ENCODE peak calls at places on chromosomes 13 and 19, in eight cellular contexts. Q is GM12878, H is K562, B is HepG2, C is GM23338, J is HCT116, Z is Panc1, I is SK-N-SH. R is an unnamed sample.

GRCh38 chr19:1206733-1207301 is 1.2 kb downstream of the STK11 start:
- DNase-seq in J (no peak), Q (no peak), I (no peak), H (no peak), Z (no peak), B (no peak), C (no peak), R (peak; percentile 55)

GRCh38 chr19:858868-859843 is at the start of gene CFD:
- DNase-seq in J (no peak), C (no peak), B (no peak), Q (no peak), I (peak; percentile 51), Z (no peak), H (no peak), R (peak; percentile 88)

GRCh38 chr13:97127842-97128241 is 94.3 kb upstream of the MBNL2 start:
- DNase-seq in B (peak; percentile 40), Z (no peak), I (no peak), J (no peak), C (peak; percentile 56), Q (no peak), H (no peak), R (no peak)

GRCh38 chr19:47610902-47611301 is 2.0 kb downstream of the BICRA start:
- DNase-seq in Q (no peak), B (no peak), H (no peak), I (no peak), Z (no peak), J (no peak), C (no peak), R (no peak)

GRCh38 chr19:42129399-42130253 is 2.6 kb downstream of the POU2F2 start:
- DNase-seq in C (no peak), I (peak; percentile 84), Q (peak; percentile 93), J (no peak), Z (no peak), H (no peak), B (no peak), R (no peak)

GRCh38 chr13:48094404-48094780 is 512 bp downstream of the MED4 start:
- DNase-seq in B (no peak), Q (no peak), H (no peak), J (no peak), Z (no peak), I (no peak), C (peak; percentile 24), R (peak; percentile 14)

GRCh38 chr19:38685666-38686529 is 38.4 kb downstream of the ACTN4 start:
- DNase-seq in Z (no peak), I (peak; percentile 56), H (no peak), B (peak; percentile 65), C (peak; percentile 80), Q (no peak), J (peak; percentile 28), R (no peak)

GRCh38 chr13:114047358-114047881 is 73.5 kb upstream of the C13orf46 start:
- DNase-seq in Z (no peak), C (no peak), B (no peak), I (no peak), J (no peak), Q (peak; percentile 74), H (peak; percentile 19), R (no peak)

GRCh38 chr19:54186351-54186750 is 3.0 kb downstream of the MBOAT7 start:
- DNase-seq in H (no peak), I (no peak), Z (no peak), J (no peak), Q (no peak), C (no peak), B (no peak), R (no peak)

GRCh38 chr13:99687728-99688397 is 186.6 kb downstream of the TM9SF2 start:
- DNase-seq in Q (no peak), H (no peak), Z (no peak), B (no peak), C (peak; percentile 92), I (no peak), J (no peak), R (no peak)

GRCh38 chr19:6729573-6730152 is 7.7 kb downstream of the GPR108 start:
- DNase-seq in I (peak; percentile 15), H (no peak), C (no peak), J (no peak), B (no peak), Q (no peak), Z (no peak), R (no peak)

GRCh38 chr13:41985788-41986508 is 25.0 kb upstream of the VWA8 start:
- DNase-seq in I (peak; percentile 31), J (no peak), C (no peak), H (no peak), Q (no peak), Z (no peak), B (no peak), R (no peak)

GRCh38 chr13:41590643-41591042 is 133.3 kb downstream of the RGCC start:
- DNase-seq in Z (no peak), H (no peak), B (no peak), C (no peak), I (no peak), J (no peak), Q (no peak), R (no peak)

GRCh38 chr13:52600666-52601065 is 41.6 kb upstream of the HNRNPA1L2 start:
- DNase-seq in Q (no peak), J (no peak), I (no peak), H (no peak), Z (no peak), B (no peak), C (no peak), R (no peak)

GRCh38 chr19:7101498-7102253 is 32.2 kb downstream of the ZNF557 start:
- DNase-seq in H (no peak), Q (no peak), Z (no peak), B (no peak), J (no peak), C (no peak), I (no peak), R (no peak)

GRCh38 chr19:51887522-51888498 is at the start of gene ZNF577:
- DNase-seq in C (peak; percentile 98), Q (no peak), B (no peak), H (no peak), I (peak; percentile 67), Z (no peak), J (no peak), R (peak; percentile 97)
- TF ChIP-seq REST in C (no peak), Q (no peak), B (no peak), H (no peak), I (no peak), Z (no peak), J (no peak), R (no peak)

GRCh38 chr13:98479496-98480003 is 97.4 kb downstream of the STK24 start:
- DNase-seq in Z (no peak), J (no peak), I (no peak), C (no peak), H (no peak), Q (no peak), B (no peak), R (no peak)

GRCh38 chr13:98483636-98484288 is 93.1 kb downstream of the STK24 start:
- DNase-seq in Q (no peak), I (no peak), C (no peak), J (no peak), Z (no peak), B (no peak), H (no peak), R (no peak)

GRCh38 chr13:98480915-98481510 is 95.9 kb downstream of the STK24 start:
- DNase-seq in I (peak; percentile 49), C (no peak), B (no peak), Z (no peak), H (peak; percentile 73), J (no peak), Q (no peak), R (no peak)

GRCh38 chr13:98482476-98483444 is 94.1 kb downstream of the STK24 start:
- DNase-seq in C (peak; percentile 46), B (no peak), H (no peak), I (no peak), Z (peak; percentile 5), Q (no peak), J (no peak), R (no peak)

GRCh38 chr13:98481511-98481951 is 95.4 kb downstream of the STK24 start:
- DNase-seq in B (no peak), J (no peak), Z (no peak), H (no peak), C (no peak), Q (no peak), I (no peak), R (no peak)
- TF ChIP-seq POLR2AphosphoS5 in B (no peak), J (no peak), Z (no peak), H (no peak), C (no peak), Q (no peak), I (no peak), R (no peak)

DNA sequence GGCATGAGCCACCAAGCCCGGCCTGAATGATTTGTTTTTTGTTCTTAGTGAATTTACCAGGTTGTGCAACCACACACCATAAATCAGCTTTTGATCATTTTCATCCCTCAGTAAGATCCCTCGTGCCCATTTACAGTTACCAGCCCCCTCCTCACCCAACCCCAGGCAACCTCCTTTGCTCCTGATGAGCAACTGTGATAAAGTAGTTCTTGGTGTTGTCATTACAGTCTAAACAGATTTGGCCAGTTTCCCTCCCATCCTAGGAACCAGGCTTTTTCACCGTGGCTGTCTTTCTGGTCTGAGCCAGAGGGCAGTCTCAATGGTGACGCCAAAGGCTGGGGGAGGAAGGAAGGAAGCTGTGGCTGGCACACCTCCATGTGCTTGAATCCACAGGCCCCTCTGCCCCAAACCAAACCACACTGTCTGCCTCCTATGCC is 61.2 kb upstream of the WDFY2 start:
- DNase-seq in C (no peak), Z (no peak), Q (no peak), H (no peak), I (peak; percentile 45), B (peak; percentile 53), J (no peak), R (peak; percentile 91)
- TF ChIP-seq REST in C (no peak), Z (no peak), Q (no peak), H (no peak), I (no peak), B (no peak), J (no peak), R (no peak)

GRCh38 chr19:33161201-33161600 is 29.3 kb downstream of the WDR88 start:
- DNase-seq in B (no peak), C (no peak), Z (no peak), H (no peak), Q (no peak), I (no peak), J (no peak), R (peak; percentile 85)

GRCh38 chr19:33159149-33159548 is 27.2 kb downstream of the WDR88 start:
- DNase-seq in C (no peak), J (no peak), Q (no peak), B (no peak), H (no peak), I (no peak), Z (no peak), R (no peak)

GRCh38 chr19:33157906-33158305 is 26.0 kb downstream of the WDR88 start:
- DNase-seq in Q (no peak), H (no peak), B (no peak), J (no peak), I (no peak), Z (no peak), C (no peak), R (peak; percentile 53)

GRCh38 chr19:33158365-33158764 is 26.5 kb downstream of the WDR88 start:
- DNase-seq in Q (no peak), Z (no peak), J (no peak), I (no peak), H (no peak), B (peak; percentile 68), C (no peak), R (no peak)

DNA sequence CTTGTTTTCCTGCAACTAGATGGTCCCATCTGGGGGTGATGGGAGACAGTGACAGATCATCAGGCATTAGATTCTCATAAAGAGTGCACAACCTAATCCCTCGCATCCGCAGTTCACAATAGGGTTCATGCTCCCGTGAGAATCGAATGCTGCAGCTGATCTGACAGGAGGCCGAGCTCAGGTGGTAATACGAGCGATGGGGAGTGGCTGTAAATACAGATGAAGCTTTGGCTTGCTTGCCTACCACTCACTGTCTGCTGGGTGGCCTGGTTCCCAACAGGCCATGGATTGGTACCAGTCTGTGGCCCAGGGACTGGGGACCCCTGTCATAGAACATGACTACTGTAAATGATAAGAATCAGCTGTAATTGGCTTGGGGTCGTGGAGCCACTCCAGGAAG is 28.0 kb downstream of the WDR88 start:
- DNase-seq in J (no peak), C (no peak), B (no peak), I (no peak), H (no peak), Q (no peak), Z (no peak), R (no peak)
- TF ChIP-seq POLR2AphosphoS5 in J (no peak), C (no peak), B (no peak), I (no peak), H (no peak), Q (no peak), Z (no peak), R (no peak)